ENCODE peak calls at places on chromosomes 1 and 21, in five cellular contexts. H, F, G, V and Y are unnamed samples. For H3K9me3, the result is how much of the 10 kb centered on the place peaks cover.

GRCh38 chr1:44596511-44596910 is 77.8 kb downstream of the TMEM53 start:
- DNase-seq in H (no peak), F (no peak), G (no peak), V (no peak), Y (no peak)

GRCh38 chr1:30933874-30934252 is 25.3 kb upstream of the SDC3 start:
- DNase-seq in H (peak), F (no peak), G (no peak), V (no peak), Y (no peak)

GRCh38 chr21:39430457-39430856 is 15.1 kb downstream of the LCA5L start:
- DNase-seq in H (no peak), F (no peak), G (peak), V (no peak), Y (peak)

GRCh38 chr1:53556657-53557227 is 97.5 kb downstream of the DMRTB1 start:
- DNase-seq in H (no peak), F (no peak), G (no peak), V (no peak), Y (peak)

GRCh38 chr1:117189726-117190125 is 21.0 kb downstream of the VTCN1 start:
- DNase-seq in H (no peak), F (no peak), G (no peak), V (no peak), Y (no peak)

GRCh38 chr21:31221051-31221450 is 123.0 kb downstream of the TIAM1 start:
- DNase-seq in H (no peak), F (no peak), G (no peak), V (no peak), Y (no peak)

GRCh38 chr21:46183910-46184624 is at the start of gene SPATC1L:
- DNase-seq in H (no peak), F (peak), G (peak), V (no peak), Y (no peak)

GRCh38 chr1:56378376-56379070 is 200.8 kb downstream of the PLPP3 start:
- DNase-seq in H (no peak), F (no peak), G (no peak), V (no peak), Y (no peak)

GRCh38 chr1:202172015-202172355 is 11.6 kb upstream of the PTPN7 start:
- DNase-seq in H (no peak), F (no peak), G (no peak), V (no peak), Y (no peak)

GRCh38 chr21:14591277-14591876 is 45.3 kb upstream of the SAMSN1 start:
- DNase-seq in H (no peak), F (no peak), G (no peak), V (no peak), Y (no peak)

GRCh38 chr1:182803846-182804245 is 14.3 kb downstream of the NPL start:
- DNase-seq in H (no peak), F (no peak), G (no peak), V (no peak), Y (no peak)

GRCh38 chr21:42300045-42300583 is 15.1 kb downstream of the TFF3 start:
- DNase-seq in H (no peak), F (no peak), G (no peak), V (no peak), Y (no peak)

GRCh38 chr1:87231703-87232363 is 96.8 kb upstream of the LMO4 start:
- DNase-seq in H (no peak), F (no peak), G (no peak), V (no peak), Y (no peak)

GRCh38 chr1:2816786-2817185 is 15.3 kb upstream of the TTC34 start:
- DNase-seq in H (no peak), F (no peak), G (no peak), V (no peak), Y (no peak)
- H3K9me3 ChIP-seq in H (under half), F (under half), G (under half), V (under half), Y (under half)

GRCh38 chr1:204990059-204990664 is 52.9 kb upstream of the CNTN2 start:
- DNase-seq in H (no peak), F (no peak), G (no peak), V (no peak), Y (no peak)
- H3K9me3 ChIP-seq in H (under half), F (under half), G (under half), V (under half), Y (under half)

DNA sequence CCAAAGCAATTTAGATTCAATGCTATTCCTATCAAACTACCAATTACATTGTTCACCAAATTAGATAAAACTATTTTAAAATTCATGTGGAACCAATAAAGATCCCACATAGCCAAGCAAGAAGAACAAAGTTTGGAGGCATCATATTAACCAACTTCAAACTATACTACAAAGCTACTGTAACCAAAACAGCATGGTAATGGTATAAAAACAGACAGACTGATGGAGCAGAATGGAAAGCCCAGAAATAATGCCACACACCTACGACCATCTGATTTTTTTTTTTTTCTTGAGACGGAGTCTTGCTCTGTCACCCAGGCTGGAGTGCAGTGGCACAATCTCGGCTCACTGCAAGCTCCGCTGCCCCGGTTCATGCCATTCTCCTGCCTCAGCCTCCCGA is 7.1 kb downstream of the ZNF124 start:
- DNase-seq in H (no peak), F (no peak), G (no peak), V (no peak), Y (no peak)
- H3K9me3 ChIP-seq in H (half or more), F (under half), G (under half), V (half or more), Y (under half)

DNA sequence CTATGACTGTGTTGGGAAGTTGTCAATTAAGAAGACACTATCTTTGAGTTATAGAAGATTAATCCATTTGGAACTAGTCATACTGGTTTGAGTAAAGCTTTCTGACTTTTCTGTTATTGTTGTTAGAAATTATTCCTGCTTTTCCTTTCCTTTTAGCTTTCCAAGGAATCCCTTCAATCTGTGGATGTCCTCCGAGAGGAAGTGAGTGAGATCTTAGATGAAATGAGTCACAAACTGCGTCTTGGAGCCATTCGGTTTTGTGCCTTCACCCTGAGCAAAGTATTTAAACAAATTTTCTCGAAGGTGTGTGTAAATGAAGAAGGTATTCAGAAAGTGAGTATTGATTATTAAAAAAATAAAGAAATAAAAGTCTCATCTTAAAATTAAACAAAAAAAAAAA is 19.3 kb downstream of the GNPAT start:
- DNase-seq in H (no peak), F (no peak), G (no peak), V (no peak), Y (no peak)
- H3K9me3 ChIP-seq in H (half or more), F (under half), G (under half), V (under half), Y (under half)

DNA sequence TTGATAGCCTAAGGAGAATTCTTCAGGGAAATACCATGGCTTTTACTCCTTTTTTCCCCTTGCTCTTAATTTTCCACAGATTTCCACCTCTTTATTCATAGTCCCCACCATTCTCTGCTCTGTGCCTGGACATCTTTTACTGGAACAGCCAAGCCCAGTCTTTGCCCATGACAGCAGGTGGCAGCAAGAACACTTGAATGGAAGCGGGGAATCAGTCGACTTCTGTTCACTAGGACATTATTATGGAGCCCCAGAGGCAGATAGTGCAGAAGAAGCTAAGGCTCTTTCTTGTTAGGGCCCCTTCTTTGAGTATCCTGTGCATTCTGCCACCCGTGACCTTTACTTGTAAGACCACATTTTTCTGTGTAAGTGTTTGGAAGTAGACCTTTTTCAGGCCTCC is 6.3 kb downstream of the OR14I1 start:
- DNase-seq in H (peak), F (peak), G (no peak), V (no peak), Y (peak)
- H3K9me3 ChIP-seq in H (under half), F (under half), G (under half), V (under half), Y (under half)

GRCh38 chr1:2948001-2948750 is 73.1 kb upstream of the ACTRT2 start:
- DNase-seq in H (no peak), F (no peak), G (no peak), V (no peak), Y (no peak)
- H3K9me3 ChIP-seq in H (under half), F (under half), G (under half), V (under half), Y (under half)